ENCODE peak calls at places on chromosomes 16 and 17, in seven cellular contexts. Z, S, L, Q, N, F and U are unnamed samples.

GRCh38 chr16:82038941-82039340 is 3.9 kb downstream of the HSD17B2 start:
- DNase-seq in F (no peak), Q (no peak), Z (no peak), S (no peak), N (no peak), L (no peak), U (no peak)

GRCh38 chr17:61409301-61410099 is 9.9 kb downstream of the TBX2 start:
- DNase-seq in N (peak), L (peak), Q (no peak), Z (no peak), S (peak), F (no peak), U (no peak)

GRCh38 chr16:89378947-89379771 is 111.2 kb downstream of the ANKRD11 start:
- DNase-seq in L (no peak), Z (no peak), Q (no peak), N (no peak), S (no peak), F (no peak), U (no peak)

GRCh38 chr17:82242977-82243647 is 14.3 kb downstream of the SLC16A3 start:
- DNase-seq in Z (no peak), N (peak), L (peak), F (peak), S (peak), Q (no peak), U (peak)

GRCh38 chr16:1790261-1790610 is 3.3 kb downstream of the IGFALS start:
- DNase-seq in N (no peak), Q (no peak), F (no peak), S (no peak), L (no peak), Z (no peak), U (no peak)

GRCh38 chr17:61410100-61410551 is 10.5 kb downstream of the TBX2 start:
- DNase-seq in Q (no peak), Z (no peak), L (no peak), F (no peak), S (peak), N (peak), U (no peak)

GRCh38 chr16:2487517-2487842 is 12.6 kb downstream of the TBC1D24 start:
- DNase-seq in S (no peak), Q (no peak), L (no peak), N (no peak), Z (no peak), F (no peak), U (no peak)

GRCh38 chr17:48925251-48925990 is 17.2 kb downstream of the UBE2Z start:
- DNase-seq in F (no peak), N (no peak), Z (no peak), Q (no peak), S (no peak), L (no peak), U (no peak)

GRCh38 chr17:35890774-35891155 is 10.6 kb upstream of the CCL5 start:
- DNase-seq in Q (no peak), S (no peak), N (no peak), L (no peak), Z (no peak), F (no peak), U (no peak)

DNA sequence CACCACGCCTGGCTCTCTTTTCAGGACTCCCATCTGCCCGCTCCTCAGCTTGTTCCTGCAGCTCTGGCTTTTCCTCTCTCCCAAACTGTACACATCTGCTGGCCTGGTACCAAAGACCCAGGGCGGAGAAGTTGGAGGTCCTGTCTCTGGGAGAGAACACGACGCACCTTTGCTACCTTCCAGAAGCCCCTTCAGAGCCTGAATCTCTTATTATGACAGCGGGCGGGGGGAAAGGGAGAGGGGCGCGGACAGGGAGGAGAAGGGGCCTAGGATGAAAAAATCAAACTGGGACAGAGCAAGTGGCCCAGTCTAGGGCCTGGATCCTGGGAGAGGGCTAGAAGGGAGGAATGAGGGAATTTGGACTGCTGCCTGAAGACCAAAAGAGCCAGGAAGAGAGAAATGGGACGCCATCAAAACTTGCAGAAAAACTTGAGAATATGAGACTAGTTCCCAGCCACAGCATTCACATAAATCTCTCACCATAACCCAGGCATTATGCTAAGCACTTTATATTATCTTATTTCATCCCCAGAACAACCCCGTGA is 2.5 kb upstream of the PER1 start:
- DNase-seq in Z (no peak), L (no peak), S (no peak), F (no peak), N (no peak), Q (no peak), U (no peak)
- H3K4me3 ChIP-seq in Z (peak), L (peak), S (peak), F (peak), N (peak), Q (no peak), U (peak)

GRCh38 chr16:86809458-86809955 is 231.2 kb downstream of the FOXL1 start:
- DNase-seq in Z (no peak), Q (peak), N (no peak), L (no peak), F (peak), S (no peak), U (no peak)
- TF ChIP-seq CTCF in Z (no peak), Q (no peak), N (no peak), L (no peak), F (peak), S (no peak), U (no peak)

GRCh38 chr16:75266738-75267630 is 15.6 kb upstream of the BCAR1 start:
- DNase-seq in S (peak), N (peak), Q (no peak), Z (no peak), F (no peak), L (peak), U (no peak)
- H3K4me3 ChIP-seq in S (no peak), N (peak), Q (no peak), Z (no peak), F (peak), L (no peak), U (peak)

DNA sequence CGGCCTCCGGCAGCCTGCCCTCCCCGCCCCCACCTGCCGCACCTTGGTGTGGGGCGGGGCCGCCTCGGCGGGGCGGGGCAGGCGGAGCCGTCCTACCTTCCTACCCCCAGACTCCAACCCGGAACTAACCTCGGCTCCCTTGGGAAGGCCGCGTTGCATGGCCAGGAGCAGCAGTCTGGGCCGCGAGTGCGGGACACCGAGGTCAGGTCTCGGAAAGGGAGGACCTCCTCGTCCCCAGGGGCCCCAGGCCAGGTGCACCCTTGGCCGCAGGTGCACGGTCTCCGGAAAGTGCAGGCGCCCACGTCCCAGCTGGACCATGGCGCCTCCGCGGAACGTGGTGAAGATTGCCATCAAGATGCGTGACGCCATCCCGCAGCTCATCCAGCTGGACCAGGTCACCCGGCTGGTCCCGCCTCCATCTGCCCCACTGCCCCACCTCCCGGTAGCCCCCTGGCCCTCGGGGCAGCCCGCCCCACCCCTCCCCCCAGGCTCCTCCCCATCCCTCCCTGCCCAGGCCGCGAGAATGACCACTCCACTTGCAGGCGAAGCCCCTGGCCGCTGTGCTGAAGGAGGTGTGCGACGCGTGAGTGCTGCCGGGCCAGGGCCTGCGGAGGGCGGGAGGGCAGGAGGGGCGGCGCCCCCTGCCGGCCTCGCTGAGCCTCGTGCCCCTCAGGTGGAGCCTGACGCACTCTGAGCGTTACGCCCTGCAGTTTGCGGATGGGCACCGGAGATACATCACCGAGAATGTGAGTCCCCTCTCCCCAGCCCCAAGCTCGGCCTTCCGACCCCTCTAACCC is at the start of gene ELMO3:
- DNase-seq in S (no peak), L (peak), F (no peak), Z (no peak), Q (no peak), N (peak), U (no peak)
- TF ChIP-seq CTCF in S (peak), L (peak), F (peak), Z (peak), Q (peak), N (peak), U (peak)

DNA sequence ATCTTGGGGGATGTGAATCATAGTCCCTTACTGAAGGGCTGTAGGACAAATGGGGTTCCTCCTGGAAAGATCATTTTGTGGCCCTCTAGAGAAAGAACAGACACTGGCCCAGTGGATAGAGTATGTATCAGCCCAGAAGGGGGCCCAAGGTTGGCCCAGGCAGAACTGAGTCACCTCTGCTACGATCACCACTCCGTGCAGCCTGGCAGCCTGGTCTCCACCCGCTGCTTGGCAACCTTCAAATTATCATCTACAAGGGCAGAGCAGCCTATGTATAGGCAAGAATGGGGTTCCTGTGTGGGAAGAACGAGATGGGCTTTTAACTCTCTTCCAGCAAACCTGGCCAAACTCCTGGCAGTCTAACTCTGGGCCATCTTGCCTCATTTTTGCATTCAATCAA is 61.9 kb downstream of the GSG1L start:
- DNase-seq in S (no peak), L (no peak), F (no peak), N (no peak), Q (no peak), Z (no peak), U (no peak)
- H3K4me3 ChIP-seq in S (no peak), L (no peak), F (no peak), N (no peak), Q (no peak), Z (no peak), U (no peak)

GRCh38 chr17:75769536-75769935 is 4.5 kb upstream of the GALK1 start:
- DNase-seq in Z (no peak), S (no peak), F (no peak), L (peak), N (peak), Q (no peak), U (no peak)

GRCh38 chr17:75773808-75774470 is 8.9 kb upstream of the GALK1 start:
- DNase-seq in N (no peak), S (no peak), F (no peak), Q (no peak), L (peak), Z (no peak), U (no peak)

GRCh38 chr17:75774471-75774987 is 9.5 kb upstream of the GALK1 start:
- DNase-seq in N (no peak), L (peak), S (no peak), Z (no peak), F (no peak), Q (no peak), U (no peak)

GRCh38 chr17:75773121-75773807 is 8.3 kb upstream of the GALK1 start:
- DNase-seq in S (peak), F (no peak), N (no peak), Q (no peak), L (peak), Z (no peak), U (no peak)

GRCh38 chr17:75771334-75772281 is 6.6 kb upstream of the GALK1 start:
- DNase-seq in L (peak), S (no peak), F (no peak), N (no peak), Q (no peak), Z (no peak), U (peak)
- TF ChIP-seq CTCF in L (no peak), S (no peak), F (peak), N (no peak), Q (peak), Z (no peak), U (peak)

GRCh38 chr16:73023320-73023719 is 24.6 kb downstream of the ZFHX3 start:
- DNase-seq in Z (no peak), F (no peak), Q (no peak), N (no peak), S (no peak), L (no peak), U (no peak)

GRCh38 chr16:73023752-73024570 is 24.0 kb downstream of the ZFHX3 start:
- DNase-seq in F (no peak), S (no peak), L (no peak), Z (no peak), N (no peak), Q (no peak), U (no peak)

GRCh38 chr16:73020409-73020884 is 27.5 kb downstream of the ZFHX3 start:
- DNase-seq in S (no peak), L (peak), Q (no peak), N (no peak), Z (no peak), F (peak), U (peak)

GRCh38 chr16:73022534-73022933 is 25.4 kb downstream of the ZFHX3 start:
- DNase-seq in Z (no peak), Q (no peak), F (no peak), N (no peak), L (no peak), S (no peak), U (no peak)

GRCh38 chr16:73021866-73022495 is 25.9 kb downstream of the ZFHX3 start:
- DNase-seq in L (no peak), F (no peak), N (no peak), S (no peak), Q (no peak), Z (no peak), U (no peak)
- H3K4me3 ChIP-seq in L (no peak), F (no peak), N (no peak), S (no peak), Q (no peak), Z (no peak), U (no peak)

GRCh38 chr17:9115446-9116265 is 94.3 kb downstream of the NTN1 start:
- DNase-seq in L (peak), Z (peak), N (no peak), S (peak), Q (no peak), F (no peak), U (no peak)
- TF ChIP-seq CTCF in L (no peak), Z (peak), N (peak), S (peak), Q (peak), F (peak), U (peak)